ENCODE peak calls at places on chromosomes 2 and 18, in six cellular contexts. One of them, this sample, is unnamed.
A peak's percentile ranks its signal among the peaks of the same experiment; 100 is the strongest.

GRCh38 chr2:101773137-101773536 is 75.6 kb downstream of the MAP4K4 start:
- DNase-seq in GM12878: no peak
- DNase-seq in HepG2: no peak
- DNase-seq in aorta: peak; percentile 45
- DNase-seq in lower lobe of right lung: no peak
- DNase-seq in CD8-positive, alpha-beta T cell: no peak
- DNase-seq in this sample: no peak

GRCh38 chr2:188787002-188787660 is 187.0 kb upstream of the COL3A1 start:
- DNase-seq in aorta: no peak
- DNase-seq in CD8-positive, alpha-beta T cell: no peak
- DNase-seq in lower lobe of right lung: no peak
- DNase-seq in HepG2: no peak
- DNase-seq in GM12878: no peak
- DNase-seq in this sample: no peak

GRCh38 chr2:49943944-49944803 is 789.9 kb upstream of the FSHR start:
- DNase-seq in CD8-positive, alpha-beta T cell: no peak
- DNase-seq in aorta: no peak
- DNase-seq in HepG2: no peak
- DNase-seq in GM12878: no peak
- DNase-seq in lower lobe of right lung: no peak
- DNase-seq in this sample: peak; percentile 74

GRCh38 chr2:121505005-121505404 is 25.7 kb upstream of the RNU4ATAC start:
- DNase-seq in aorta: no peak
- DNase-seq in lower lobe of right lung: no peak
- DNase-seq in GM12878: no peak
- DNase-seq in HepG2: no peak
- DNase-seq in CD8-positive, alpha-beta T cell: no peak
- DNase-seq in this sample: peak; percentile 11

GRCh38 chr2:237254911-237255578 is 158.9 kb downstream of the COL6A3 start:
- DNase-seq in GM12878: no peak
- DNase-seq in lower lobe of right lung: no peak
- DNase-seq in HepG2: no peak
- DNase-seq in CD8-positive, alpha-beta T cell: no peak
- DNase-seq in aorta: no peak
- DNase-seq in this sample: no peak

GRCh38 chr2:31973665-31974064 is 37.1 kb downstream of the MEMO1 start:
- DNase-seq in HepG2: no peak
- DNase-seq in aorta: no peak
- DNase-seq in CD8-positive, alpha-beta T cell: no peak
- DNase-seq in lower lobe of right lung: no peak
- DNase-seq in GM12878: no peak
- DNase-seq in this sample: no peak

GRCh38 chr18:41131050-41131449 is 824.0 kb upstream of the PIK3C3 start:
- DNase-seq in GM12878: no peak
- DNase-seq in aorta: no peak
- DNase-seq in CD8-positive, alpha-beta T cell: no peak
- DNase-seq in lower lobe of right lung: no peak
- DNase-seq in HepG2: no peak
- DNase-seq in this sample: no peak

GRCh38 chr2:71474744-71475421 is 21.5 kb downstream of the DYSF start:
- DNase-seq in GM12878: no peak
- DNase-seq in HepG2: no peak
- DNase-seq in aorta: no peak
- DNase-seq in CD8-positive, alpha-beta T cell: no peak
- DNase-seq in lower lobe of right lung: no peak
- DNase-seq in this sample: no peak

GRCh38 chr2:168529054-168529833 is 73.2 kb downstream of the CERS6 start:
- DNase-seq in HepG2: no peak
- DNase-seq in aorta: no peak
- DNase-seq in GM12878: no peak
- DNase-seq in lower lobe of right lung: no peak
- DNase-seq in CD8-positive, alpha-beta T cell: no peak
- DNase-seq in this sample: no peak

GRCh38 chr2:240831594-240832204 is 11.7 kb upstream of the KIF1A start:
- DNase-seq in CD8-positive, alpha-beta T cell: no peak
- DNase-seq in GM12878: no peak
- DNase-seq in aorta: no peak
- DNase-seq in HepG2: no peak
- DNase-seq in lower lobe of right lung: no peak
- DNase-seq in this sample: no peak

GRCh38 chr2:10344105-10345066 is 41.7 kb downstream of the HPCAL1 start:
- DNase-seq in GM12878: no peak
- DNase-seq in aorta: no peak
- DNase-seq in HepG2: no peak
- DNase-seq in CD8-positive, alpha-beta T cell: no peak
- DNase-seq in lower lobe of right lung: peak; percentile 42
- DNase-seq in this sample: no peak

GRCh38 chr18:37578886-37579513 is 13.4 kb upstream of the CELF4 start:
- DNase-seq in lower lobe of right lung: no peak
- DNase-seq in HepG2: peak; percentile 18
- DNase-seq in GM12878: no peak
- DNase-seq in aorta: no peak
- DNase-seq in CD8-positive, alpha-beta T cell: no peak
- DNase-seq in this sample: peak; percentile 1

DNA sequence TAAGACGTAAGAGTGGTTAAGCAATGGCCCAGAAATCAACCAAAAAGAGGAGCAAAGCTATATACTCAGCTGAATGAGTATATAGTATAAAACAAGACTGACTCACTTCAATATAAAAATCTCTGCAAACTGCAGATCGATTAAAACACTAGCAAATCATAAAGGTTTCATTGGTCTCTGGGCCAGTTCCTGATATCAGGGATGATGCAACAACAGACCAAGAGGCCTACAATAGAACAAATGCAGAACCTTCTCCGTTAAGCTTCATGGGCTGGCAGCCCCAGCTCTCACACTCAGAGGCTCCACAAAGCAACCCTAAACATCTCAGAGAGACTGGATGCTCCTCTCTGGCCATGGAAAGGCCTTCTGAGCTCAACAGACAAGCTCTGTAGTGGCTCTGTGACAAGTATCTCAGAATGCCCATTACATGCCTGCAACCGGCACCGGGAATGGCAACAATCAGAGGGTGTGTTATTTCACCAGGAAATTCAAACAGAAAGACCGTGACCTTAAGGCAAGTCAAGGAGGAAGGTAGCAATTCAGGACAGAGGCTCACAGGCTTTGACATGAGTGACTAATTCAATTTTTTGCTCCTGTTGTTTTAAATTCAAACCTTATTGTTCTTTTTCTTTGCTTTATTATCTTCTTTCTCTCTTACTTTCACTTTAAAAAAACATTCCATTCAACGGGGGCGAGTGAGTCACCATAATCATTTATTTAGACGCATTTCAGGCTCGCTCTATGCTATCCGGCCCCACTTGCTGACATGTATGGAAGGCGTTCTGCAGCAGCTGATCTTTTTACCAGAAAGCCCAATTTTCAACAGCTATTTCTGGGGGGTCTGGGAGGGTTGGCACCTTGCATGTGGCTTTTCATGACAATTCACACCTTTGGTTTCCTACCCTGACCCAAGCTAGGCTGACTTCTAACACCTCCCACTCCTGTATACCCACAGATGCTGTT is 15.1 kb downstream of the CYRIA start:
- DNase-seq in HepG2: no peak
- DNase-seq in CD8-positive, alpha-beta T cell: no peak
- DNase-seq in aorta: no peak
- DNase-seq in lower lobe of right lung: no peak
- DNase-seq in GM12878: no peak
- DNase-seq in this sample: peak; percentile 19
- H3K27ac ChIP-seq in HepG2: no peak overlapping the region
- H3K27ac ChIP-seq in CD8-positive, alpha-beta T cell: no peak overlapping the region
- H3K27ac ChIP-seq in aorta: no peak overlapping the region
- H3K27ac ChIP-seq in lower lobe of right lung: peak overlapping the region; percentile 78
- H3K27ac ChIP-seq in GM12878: no peak overlapping the region
- H3K27ac ChIP-seq in this sample: peak overlapping the region; percentile 23

GRCh38 chr2:171792157-171792556 is 101.9 kb downstream of the SLC25A12 start:
- DNase-seq in aorta: no peak
- DNase-seq in HepG2: no peak
- DNase-seq in GM12878: no peak
- DNase-seq in CD8-positive, alpha-beta T cell: no peak
- DNase-seq in lower lobe of right lung: no peak
- DNase-seq in this sample: no peak
- H3K4me1 ChIP-seq in aorta: no peaks in the 10 kb centered on the region
- H3K4me1 ChIP-seq in HepG2: peaks cover 48% of the 10 kb centered on the region
- H3K4me1 ChIP-seq in GM12878: no peaks in the 10 kb centered on the region
- H3K4me1 ChIP-seq in CD8-positive, alpha-beta T cell: no peaks in the 10 kb centered on the region
- H3K4me1 ChIP-seq in lower lobe of right lung: no peaks in the 10 kb centered on the region
- H3K4me1 ChIP-seq in this sample: no peaks in the 10 kb centered on the region

GRCh38 chr2:226742346-226742745 is 57.3 kb downstream of the IRS1 start:
- DNase-seq in CD8-positive, alpha-beta T cell: no peak
- DNase-seq in GM12878: no peak
- DNase-seq in aorta: peak; percentile 63
- DNase-seq in lower lobe of right lung: no peak
- DNase-seq in HepG2: no peak
- DNase-seq in this sample: no peak

GRCh38 chr2:226746206-226746800 is 53.3 kb downstream of the IRS1 start:
- DNase-seq in GM12878: no peak
- DNase-seq in HepG2: peak; percentile 33
- DNase-seq in aorta: no peak
- DNase-seq in CD8-positive, alpha-beta T cell: no peak
- DNase-seq in lower lobe of right lung: no peak
- DNase-seq in this sample: no peak

GRCh38 chr2:226740039-226740648 is 59.5 kb downstream of the IRS1 start:
- DNase-seq in GM12878: no peak
- DNase-seq in HepG2: peak; percentile 49
- DNase-seq in aorta: no peak
- DNase-seq in lower lobe of right lung: no peak
- DNase-seq in CD8-positive, alpha-beta T cell: no peak
- DNase-seq in this sample: no peak

GRCh38 chr2:226747288-226747687 is 52.3 kb downstream of the IRS1 start:
- DNase-seq in GM12878: no peak
- DNase-seq in aorta: no peak
- DNase-seq in CD8-positive, alpha-beta T cell: no peak
- DNase-seq in lower lobe of right lung: no peak
- DNase-seq in HepG2: no peak
- DNase-seq in this sample: no peak

DNA sequence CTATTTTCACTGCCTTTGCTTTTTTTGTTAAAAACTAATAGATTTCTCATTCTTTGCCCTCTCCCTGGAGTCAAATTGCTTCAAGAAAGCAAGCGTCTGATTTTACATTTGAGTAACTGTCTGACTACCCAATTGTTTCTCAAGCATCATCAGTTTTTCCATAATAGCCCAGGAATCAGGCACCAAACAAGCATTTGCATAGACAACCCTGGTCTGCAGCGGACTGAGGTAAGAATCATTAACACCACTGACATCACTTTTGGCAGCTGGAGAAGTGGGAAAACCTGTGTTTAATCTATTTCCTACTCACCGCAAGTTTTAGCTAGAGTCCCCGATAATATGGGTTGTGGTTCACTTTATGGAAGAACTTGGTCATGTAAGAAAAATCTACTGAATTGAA is 55.7 kb downstream of the IRS1 start:
- DNase-seq in HepG2: no peak
- DNase-seq in GM12878: no peak
- DNase-seq in lower lobe of right lung: no peak
- DNase-seq in aorta: no peak
- DNase-seq in CD8-positive, alpha-beta T cell: no peak
- DNase-seq in this sample: no peak
- H3K27ac ChIP-seq in HepG2: no peak overlapping the region
- H3K27ac ChIP-seq in GM12878: no peak overlapping the region
- H3K27ac ChIP-seq in lower lobe of right lung: no peak overlapping the region
- H3K27ac ChIP-seq in aorta: no peak overlapping the region
- H3K27ac ChIP-seq in CD8-positive, alpha-beta T cell: no peak overlapping the region
- H3K27ac ChIP-seq in this sample: no peak overlapping the region

GRCh38 chr2:42846026-42846425 is 53.6 kb upstream of the HAAO start:
- DNase-seq in HepG2: no peak
- DNase-seq in lower lobe of right lung: no peak
- DNase-seq in aorta: no peak
- DNase-seq in GM12878: no peak
- DNase-seq in CD8-positive, alpha-beta T cell: no peak
- DNase-seq in this sample: no peak

GRCh38 chr2:42843611-42844010 is 51.2 kb upstream of the HAAO start:
- DNase-seq in HepG2: no peak
- DNase-seq in CD8-positive, alpha-beta T cell: no peak
- DNase-seq in lower lobe of right lung: no peak
- DNase-seq in GM12878: no peak
- DNase-seq in aorta: no peak
- DNase-seq in this sample: no peak

GRCh38 chr2:42843131-42843530 is 50.7 kb upstream of the HAAO start:
- DNase-seq in GM12878: no peak
- DNase-seq in HepG2: no peak
- DNase-seq in lower lobe of right lung: no peak
- DNase-seq in CD8-positive, alpha-beta T cell: no peak
- DNase-seq in aorta: no peak
- DNase-seq in this sample: no peak

GRCh38 chr2:42844901-42845685 is 52.7 kb upstream of the HAAO start:
- DNase-seq in CD8-positive, alpha-beta T cell: no peak
- DNase-seq in HepG2: no peak
- DNase-seq in aorta: no peak
- DNase-seq in lower lobe of right lung: no peak
- DNase-seq in GM12878: no peak
- DNase-seq in this sample: no peak

GRCh38 chr2:42844366-42844765 is 52.0 kb upstream of the HAAO start:
- DNase-seq in GM12878: no peak
- DNase-seq in aorta: no peak
- DNase-seq in HepG2: no peak
- DNase-seq in lower lobe of right lung: no peak
- DNase-seq in CD8-positive, alpha-beta T cell: no peak
- DNase-seq in this sample: no peak
- H3K4me1 ChIP-seq in GM12878: no peaks in the 10 kb centered on the region
- H3K4me1 ChIP-seq in aorta: no peaks in the 10 kb centered on the region
- H3K4me1 ChIP-seq in HepG2: peaks cover 42% of the 10 kb centered on the region
- H3K4me1 ChIP-seq in lower lobe of right lung: peaks cover 27% of the 10 kb centered on the region
- H3K4me1 ChIP-seq in CD8-positive, alpha-beta T cell: no peaks in the 10 kb centered on the region
- H3K4me1 ChIP-seq in this sample: no peaks in the 10 kb centered on the region

GRCh38 chr2:98826856-98827255 is 95.9 kb upstream of the MGAT4A start:
- DNase-seq in GM12878: no peak
- DNase-seq in aorta: no peak
- DNase-seq in lower lobe of right lung: no peak
- DNase-seq in CD8-positive, alpha-beta T cell: no peak
- DNase-seq in HepG2: no peak
- DNase-seq in this sample: no peak

GRCh38 chr2:98829586-98830270 is 98.8 kb upstream of the MGAT4A start:
- DNase-seq in lower lobe of right lung: no peak
- DNase-seq in aorta: no peak
- DNase-seq in GM12878: no peak
- DNase-seq in CD8-positive, alpha-beta T cell: no peak
- DNase-seq in HepG2: no peak
- DNase-seq in this sample: no peak

GRCh38 chr2:98827625-98828368 is 96.9 kb upstream of the MGAT4A start:
- DNase-seq in aorta: no peak
- DNase-seq in CD8-positive, alpha-beta T cell: no peak
- DNase-seq in GM12878: no peak
- DNase-seq in HepG2: no peak
- DNase-seq in lower lobe of right lung: no peak
- DNase-seq in this sample: no peak

GRCh38 chr2:98828793-98829371 is 98.0 kb upstream of the MGAT4A start:
- DNase-seq in HepG2: peak; percentile 43
- DNase-seq in lower lobe of right lung: no peak
- DNase-seq in aorta: no peak
- DNase-seq in GM12878: no peak
- DNase-seq in CD8-positive, alpha-beta T cell: peak; percentile 38
- DNase-seq in this sample: peak; percentile 22

DNA sequence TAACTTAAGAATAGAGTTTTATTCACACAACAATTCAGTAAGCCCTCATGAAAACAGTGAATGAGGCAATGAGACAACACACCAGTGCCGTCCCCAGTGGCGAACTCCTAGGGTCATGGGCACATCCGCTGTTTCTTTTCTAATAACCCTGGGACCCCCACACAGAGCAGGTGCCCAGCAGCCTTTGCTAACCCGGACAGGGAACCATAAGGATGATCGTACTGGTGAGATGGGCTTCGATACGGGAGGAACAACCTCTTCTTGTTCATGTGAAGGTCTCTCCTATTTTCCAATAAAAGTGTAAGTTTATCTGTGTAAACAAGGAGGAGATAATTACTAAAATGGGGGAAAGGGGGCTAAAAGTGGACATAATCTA is 97.4 kb upstream of the MGAT4A start:
- DNase-seq in aorta: no peak
- DNase-seq in lower lobe of right lung: no peak
- DNase-seq in HepG2: no peak
- DNase-seq in GM12878: no peak
- DNase-seq in CD8-positive, alpha-beta T cell: no peak
- DNase-seq in this sample: no peak
- H3K27ac ChIP-seq in aorta: no peak overlapping the region
- H3K27ac ChIP-seq in lower lobe of right lung: no peak overlapping the region
- H3K27ac ChIP-seq in HepG2: no peak overlapping the region
- H3K27ac ChIP-seq in GM12878: no peak overlapping the region
- H3K27ac ChIP-seq in CD8-positive, alpha-beta T cell: no peak overlapping the region
- H3K27ac ChIP-seq in this sample: no peak overlapping the region